ENCODE peak calls at places on chromosomes 7 and 10, in nine cellular contexts. One of them, this sample, is unnamed. For H3K4me1, the result is how much of the 10 kb centered on the place peaks cover.

GRCh38 chr10:23351914-23352313 is 7.3 kb upstream of the C10orf67 start:
- DNase-seq in mucosa of descending colon: no peak
- DNase-seq in A549: no peak
- DNase-seq in BE2C: no peak
- DNase-seq in foreskin keratinocyte: peak
- DNase-seq in lower lobe of right lung: no peak
- DNase-seq in HCT116: no peak
- DNase-seq in spleen: no peak
- DNase-seq in H1: no peak
- DNase-seq in this sample: no peak

GRCh38 chr10:118850418-118851061 is 95.8 kb upstream of the CACUL1 start:
- DNase-seq in mucosa of descending colon: peak
- DNase-seq in A549: peak
- DNase-seq in BE2C: peak
- DNase-seq in foreskin keratinocyte: peak
- DNase-seq in lower lobe of right lung: peak
- DNase-seq in HCT116: peak
- DNase-seq in spleen: peak
- DNase-seq in H1: peak
- DNase-seq in this sample: peak

GRCh38 chr10:90193240-90193985 is 492.0 kb downstream of the KIF20B start:
- DNase-seq in mucosa of descending colon: no peak
- DNase-seq in A549: no peak
- DNase-seq in BE2C: no peak
- DNase-seq in foreskin keratinocyte: peak
- DNase-seq in lower lobe of right lung: no peak
- DNase-seq in HCT116: no peak
- DNase-seq in spleen: no peak
- DNase-seq in H1: no peak
- DNase-seq in this sample: no peak

GRCh38 chr10:46096426-46096825 is 50.4 kb upstream of the MSMB start:
- DNase-seq in mucosa of descending colon: no peak
- DNase-seq in A549: no peak
- DNase-seq in BE2C: no peak
- DNase-seq in foreskin keratinocyte: no peak
- DNase-seq in lower lobe of right lung: no peak
- DNase-seq in HCT116: no peak
- DNase-seq in spleen: no peak
- DNase-seq in H1: no peak
- DNase-seq in this sample: no peak

GRCh38 chr10:43110318-43111071 is 27.8 kb upstream of the CSGALNACT2 start:
- DNase-seq in mucosa of descending colon: peak
- DNase-seq in A549: no peak
- DNase-seq in BE2C: no peak
- DNase-seq in foreskin keratinocyte: peak
- DNase-seq in lower lobe of right lung: peak
- DNase-seq in HCT116: no peak
- DNase-seq in spleen: no peak
- DNase-seq in H1: no peak
- DNase-seq in this sample: peak

GRCh38 chr7:40733578-40733977 is 598.8 kb downstream of the SUGCT start:
- DNase-seq in mucosa of descending colon: no peak
- DNase-seq in A549: no peak
- DNase-seq in BE2C: no peak
- DNase-seq in foreskin keratinocyte: no peak
- DNase-seq in lower lobe of right lung: no peak
- DNase-seq in HCT116: no peak
- DNase-seq in spleen: no peak
- DNase-seq in H1: no peak
- DNase-seq in this sample: no peak

GRCh38 chr10:77163670-77164348 is 473.8 kb downstream of the KCNMA1 start:
- DNase-seq in mucosa of descending colon: peak
- DNase-seq in A549: peak
- DNase-seq in BE2C: peak
- DNase-seq in foreskin keratinocyte: peak
- DNase-seq in lower lobe of right lung: no peak
- DNase-seq in HCT116: peak
- DNase-seq in spleen: no peak
- DNase-seq in H1: no peak
- DNase-seq in this sample: peak

GRCh38 chr10:70169661-70170364 is 501 bp downstream of the SAR1A start:
- DNase-seq in mucosa of descending colon: no peak
- DNase-seq in A549: no peak
- DNase-seq in BE2C: no peak
- DNase-seq in foreskin keratinocyte: peak
- DNase-seq in lower lobe of right lung: peak
- DNase-seq in HCT116: no peak
- DNase-seq in spleen: no peak
- DNase-seq in H1: no peak
- DNase-seq in this sample: no peak

GRCh38 chr10:43236176-43236850 is 30.6 kb downstream of the RASGEF1A start:
- DNase-seq in mucosa of descending colon: peak
- DNase-seq in A549: no peak
- DNase-seq in BE2C: peak
- DNase-seq in foreskin keratinocyte: no peak
- DNase-seq in lower lobe of right lung: peak
- DNase-seq in HCT116: no peak
- DNase-seq in spleen: no peak
- DNase-seq in H1: no peak
- DNase-seq in this sample: no peak

GRCh38 chr10:59750155-59750945 is 2.9 kb downstream of the MRLN start:
- DNase-seq in mucosa of descending colon: no peak
- DNase-seq in A549: no peak
- DNase-seq in BE2C: no peak
- DNase-seq in foreskin keratinocyte: peak
- DNase-seq in lower lobe of right lung: no peak
- DNase-seq in HCT116: no peak
- DNase-seq in spleen: no peak
- DNase-seq in H1: no peak
- DNase-seq in this sample: no peak

GRCh38 chr7:143126146-143126545 is 5.7 kb upstream of the PIP start:
- DNase-seq in mucosa of descending colon: no peak
- DNase-seq in A549: peak
- DNase-seq in BE2C: no peak
- DNase-seq in foreskin keratinocyte: peak
- DNase-seq in lower lobe of right lung: no peak
- DNase-seq in HCT116: no peak
- DNase-seq in spleen: no peak
- DNase-seq in H1: no peak
- DNase-seq in this sample: no peak

GRCh38 chr10:22765660-22766547 is 51.5 kb upstream of the PIP4K2A start:
- DNase-seq in mucosa of descending colon: no peak
- DNase-seq in A549: no peak
- DNase-seq in BE2C: no peak
- DNase-seq in foreskin keratinocyte: no peak
- DNase-seq in lower lobe of right lung: no peak
- DNase-seq in HCT116: no peak
- DNase-seq in spleen: no peak
- DNase-seq in H1: no peak
- DNase-seq in this sample: no peak

GRCh38 chr10:24957624-24958435 is 5.4 kb upstream of the PRTFDC1 start:
- DNase-seq in mucosa of descending colon: no peak
- DNase-seq in A549: peak
- DNase-seq in BE2C: no peak
- DNase-seq in foreskin keratinocyte: peak
- DNase-seq in lower lobe of right lung: no peak
- DNase-seq in HCT116: peak
- DNase-seq in spleen: no peak
- DNase-seq in H1: no peak
- DNase-seq in this sample: no peak

GRCh38 chr10:132571565-132572544 is 34.3 kb downstream of the INPP5A start:
- DNase-seq in mucosa of descending colon: peak
- DNase-seq in A549: peak
- DNase-seq in BE2C: peak
- DNase-seq in foreskin keratinocyte: peak
- DNase-seq in lower lobe of right lung: no peak
- DNase-seq in HCT116: peak
- DNase-seq in spleen: no peak
- DNase-seq in H1: peak
- DNase-seq in this sample: peak

GRCh38 chr10:128000660-128001059 is 93.8 kb downstream of the PTPRE start:
- DNase-seq in mucosa of descending colon: no peak
- DNase-seq in A549: no peak
- DNase-seq in BE2C: no peak
- DNase-seq in foreskin keratinocyte: no peak
- DNase-seq in lower lobe of right lung: peak
- DNase-seq in HCT116: no peak
- DNase-seq in spleen: no peak
- DNase-seq in H1: no peak
- DNase-seq in this sample: no peak

GRCh38 chr7:17946591-17946990 is 6.3 kb upstream of the SNX13 start:
- DNase-seq in mucosa of descending colon: no peak
- DNase-seq in A549: no peak
- DNase-seq in BE2C: no peak
- DNase-seq in foreskin keratinocyte: no peak
- DNase-seq in lower lobe of right lung: no peak
- DNase-seq in HCT116: no peak
- DNase-seq in spleen: no peak
- DNase-seq in H1: no peak
- DNase-seq in this sample: no peak

GRCh38 chr10:72001026-72001380 is 36.8 kb downstream of the CHST3 start:
- DNase-seq in mucosa of descending colon: no peak
- DNase-seq in A549: no peak
- DNase-seq in BE2C: no peak
- DNase-seq in foreskin keratinocyte: no peak
- DNase-seq in lower lobe of right lung: no peak
- DNase-seq in HCT116: no peak
- DNase-seq in spleen: no peak
- DNase-seq in H1: no peak
- DNase-seq in this sample: no peak

GRCh38 chr7:129307592-129307991 is 82.8 kb downstream of the AHCYL2 start:
- DNase-seq in mucosa of descending colon: no peak
- DNase-seq in A549: no peak
- DNase-seq in BE2C: no peak
- DNase-seq in foreskin keratinocyte: peak
- DNase-seq in lower lobe of right lung: no peak
- DNase-seq in HCT116: no peak
- DNase-seq in spleen: no peak
- DNase-seq in H1: no peak
- DNase-seq in this sample: no peak
- H3K4me1 ChIP-seq in mucosa of descending colon: under half
- H3K4me1 ChIP-seq in A549: under half
- H3K4me1 ChIP-seq in BE2C: under half
- H3K4me1 ChIP-seq in foreskin keratinocyte: under half
- H3K4me1 ChIP-seq in lower lobe of right lung: under half
- H3K4me1 ChIP-seq in HCT116: under half
- H3K4me1 ChIP-seq in spleen: under half
- H3K4me1 ChIP-seq in H1: under half
- H3K4me1 ChIP-seq in this sample: under half

GRCh38 chr7:28136420-28136819 is 44.2 kb downstream of the JAZF1 start:
- DNase-seq in mucosa of descending colon: no peak
- DNase-seq in A549: no peak
- DNase-seq in BE2C: no peak
- DNase-seq in foreskin keratinocyte: no peak
- DNase-seq in lower lobe of right lung: no peak
- DNase-seq in HCT116: no peak
- DNase-seq in spleen: no peak
- DNase-seq in H1: no peak
- DNase-seq in this sample: no peak

GRCh38 chr7:28135296-28135695 is 45.3 kb downstream of the JAZF1 start:
- DNase-seq in mucosa of descending colon: no peak
- DNase-seq in A549: no peak
- DNase-seq in BE2C: no peak
- DNase-seq in foreskin keratinocyte: no peak
- DNase-seq in lower lobe of right lung: no peak
- DNase-seq in HCT116: no peak
- DNase-seq in spleen: no peak
- DNase-seq in H1: no peak
- DNase-seq in this sample: no peak

GRCh38 chr7:28135760-28136159 is 44.8 kb downstream of the JAZF1 start:
- DNase-seq in mucosa of descending colon: no peak
- DNase-seq in A549: no peak
- DNase-seq in BE2C: no peak
- DNase-seq in foreskin keratinocyte: no peak
- DNase-seq in lower lobe of right lung: no peak
- DNase-seq in HCT116: no peak
- DNase-seq in spleen: no peak
- DNase-seq in H1: no peak
- DNase-seq in this sample: no peak

GRCh38 chr7:28137471-28137870 is 43.1 kb downstream of the JAZF1 start:
- DNase-seq in mucosa of descending colon: no peak
- DNase-seq in A549: no peak
- DNase-seq in BE2C: no peak
- DNase-seq in foreskin keratinocyte: no peak
- DNase-seq in lower lobe of right lung: no peak
- DNase-seq in HCT116: no peak
- DNase-seq in spleen: no peak
- DNase-seq in H1: no peak
- DNase-seq in this sample: no peak

GRCh38 chr7:28136885-28137284 is 43.7 kb downstream of the JAZF1 start:
- DNase-seq in mucosa of descending colon: no peak
- DNase-seq in A549: no peak
- DNase-seq in BE2C: peak
- DNase-seq in foreskin keratinocyte: peak
- DNase-seq in lower lobe of right lung: no peak
- DNase-seq in HCT116: no peak
- DNase-seq in spleen: no peak
- DNase-seq in H1: no peak
- DNase-seq in this sample: no peak
- H3K4me1 ChIP-seq in mucosa of descending colon: under half
- H3K4me1 ChIP-seq in A549: under half
- H3K4me1 ChIP-seq in BE2C: half or more
- H3K4me1 ChIP-seq in foreskin keratinocyte: under half
- H3K4me1 ChIP-seq in lower lobe of right lung: under half
- H3K4me1 ChIP-seq in HCT116: under half
- H3K4me1 ChIP-seq in spleen: under half
- H3K4me1 ChIP-seq in H1: under half
- H3K4me1 ChIP-seq in this sample: under half

GRCh38 chr10:97785731-97786130 is 13.9 kb upstream of the SFRP5 start:
- DNase-seq in mucosa of descending colon: no peak
- DNase-seq in A549: no peak
- DNase-seq in BE2C: no peak
- DNase-seq in foreskin keratinocyte: peak
- DNase-seq in lower lobe of right lung: no peak
- DNase-seq in HCT116: no peak
- DNase-seq in spleen: no peak
- DNase-seq in H1: no peak
- DNase-seq in this sample: no peak
- H3K4me1 ChIP-seq in mucosa of descending colon: under half
- H3K4me1 ChIP-seq in A549: under half
- H3K4me1 ChIP-seq in BE2C: under half
- H3K4me1 ChIP-seq in foreskin keratinocyte: under half
- H3K4me1 ChIP-seq in lower lobe of right lung: under half
- H3K4me1 ChIP-seq in HCT116: under half
- H3K4me1 ChIP-seq in spleen: under half
- H3K4me1 ChIP-seq in H1: under half
- H3K4me1 ChIP-seq in this sample: under half

GRCh38 chr10:80470266-80470665 is 16.2 kb downstream of the TSPAN14 start:
- DNase-seq in mucosa of descending colon: no peak
- DNase-seq in A549: no peak
- DNase-seq in BE2C: no peak
- DNase-seq in foreskin keratinocyte: no peak
- DNase-seq in lower lobe of right lung: no peak
- DNase-seq in HCT116: no peak
- DNase-seq in spleen: no peak
- DNase-seq in H1: no peak
- DNase-seq in this sample: no peak
- H3K4me1 ChIP-seq in mucosa of descending colon: half or more
- H3K4me1 ChIP-seq in A549: half or more
- H3K4me1 ChIP-seq in BE2C: under half
- H3K4me1 ChIP-seq in foreskin keratinocyte: half or more
- H3K4me1 ChIP-seq in lower lobe of right lung: half or more
- H3K4me1 ChIP-seq in HCT116: half or more
- H3K4me1 ChIP-seq in spleen: half or more
- H3K4me1 ChIP-seq in H1: under half
- H3K4me1 ChIP-seq in this sample: under half